ENCODE peak calls at places on chromosomes 2 and 18, in six cellular contexts. J, Z, E, K, H and R are unnamed samples. For H3K36me3, the result is how much of the 10 kb centered on the place peaks cover.

GRCh38 chr2:152415811-152416210 is 80.8 kb downstream of the FMNL2 start:
- DNase-seq in H (no peak), K (no peak), J (no peak), Z (no peak), E (no peak), R (no peak)

GRCh38 chr18:63824220-63824525 is 49.0 kb downstream of the SERPINB7 start:
- DNase-seq in Z (no peak), K (no peak), J (no peak), H (no peak), E (no peak), R (no peak)

GRCh38 chr18:45330170-45330594 is 285.1 kb upstream of the SLC14A2 start:
- DNase-seq in K (no peak), J (no peak), H (no peak), E (no peak), Z (no peak), R (no peak)

GRCh38 chr2:36172828-36173227 is 182.8 kb upstream of the CRIM1 start:
- DNase-seq in K (no peak), Z (no peak), H (no peak), J (no peak), E (no peak), R (no peak)

GRCh38 chr2:11701206-11701605 is 31.2 kb upstream of the NTSR2 start:
- DNase-seq in Z (no peak), E (no peak), J (no peak), K (no peak), H (no peak), R (no peak)

GRCh38 chr2:53417385-53417784 is 350.2 kb upstream of the CHAC2 start:
- DNase-seq in Z (no peak), E (no peak), K (no peak), J (no peak), H (no peak), R (no peak)

GRCh38 chr2:215460682-215461081 is 24.8 kb upstream of the FN1 start:
- DNase-seq in H (no peak), K (no peak), J (peak), Z (peak), E (peak), R (no peak)

GRCh38 chr2:127560201-127560928 is 24.9 kb downstream of the MYO7B start:
- DNase-seq in E (no peak), Z (no peak), J (no peak), K (no peak), H (no peak), R (no peak)

GRCh38 chr18:136433-136832 is 21.9 kb upstream of the USP14 start:
- DNase-seq in H (peak), E (no peak), Z (no peak), K (no peak), J (no peak), R (no peak)

GRCh38 chr2:38744399-38744780 is 6.8 kb downstream of the SRSF7 start:
- DNase-seq in Z (no peak), H (no peak), J (no peak), E (no peak), K (no peak), R (no peak)

GRCh38 chr2:130846686-130847375 is 10.1 kb downstream of the ARHGEF4 start:
- DNase-seq in E (no peak), H (no peak), J (peak), Z (peak), K (no peak), R (no peak)

GRCh38 chr2:240960309-240960962 is 38.0 kb upstream of the SNED1 start:
- DNase-seq in E (peak), Z (no peak), K (no peak), J (no peak), H (peak), R (peak)

GRCh38 chr18:79915161-79916127 is 36.0 kb downstream of the SLC66A2 start:
- DNase-seq in H (peak), K (no peak), E (peak), J (no peak), Z (no peak), R (no peak)

GRCh38 chr2:196991061-196991460 is 64.6 kb upstream of the PGAP1 start:
- DNase-seq in K (no peak), H (no peak), J (no peak), E (no peak), Z (no peak), R (no peak)

GRCh38 chr18:46623541-46623940 is 33.5 kb downstream of the LOXHD1 start:
- DNase-seq in Z (no peak), E (no peak), K (no peak), J (no peak), H (peak), R (peak)

GRCh38 chr2:157840568-157841156 is 35.5 kb downstream of the ACVR1 start:
- DNase-seq in H (no peak), Z (no peak), K (no peak), J (no peak), E (peak), R (peak)

GRCh38 chr2:224190871-224191270 is 151.8 kb upstream of the SERPINE2 start:
- DNase-seq in E (no peak), Z (peak), H (no peak), K (no peak), J (peak), R (peak)

GRCh38 chr2:111017034-111017640 is 103.6 kb upstream of the BCL2L11 start:
- DNase-seq in E (no peak), K (no peak), Z (no peak), J (no peak), H (no peak), R (no peak)

GRCh38 chr2:198374375-198375072 is 570.1 kb downstream of the PLCL1 start:
- DNase-seq in J (peak), H (peak), E (peak), Z (peak), K (no peak), R (peak)

GRCh38 chr2:146221826-146222225 is 1623.0 kb upstream of the ACVR2A start:
- DNase-seq in E (no peak), J (no peak), H (no peak), K (no peak), Z (no peak), R (no peak)

GRCh38 chr2:208156439-208156838 is 7.0 kb downstream of the CRYGA start:
- DNase-seq in J (no peak), E (no peak), K (no peak), Z (no peak), H (no peak), R (no peak)

GRCh38 chr18:29154196-29154757 is 977.3 kb upstream of the CDH2 start:
- DNase-seq in H (no peak), J (peak), Z (no peak), K (no peak), E (no peak), R (no peak)

GRCh38 chr2:205714789-205715411 is 32.6 kb downstream of the NRP2 start:
- DNase-seq in K (no peak), E (no peak), Z (no peak), H (no peak), J (no peak), R (no peak)

GRCh38 chr2:205712983-205713531 is 30.8 kb downstream of the NRP2 start:
- DNase-seq in E (no peak), Z (no peak), K (no peak), J (no peak), H (no peak), R (no peak)

GRCh38 chr2:205714058-205714776 is 31.9 kb downstream of the NRP2 start:
- DNase-seq in K (peak), H (no peak), E (no peak), Z (no peak), J (peak), R (peak)

GRCh38 chr2:205717999-205718398 is 35.7 kb downstream of the NRP2 start:
- DNase-seq in J (no peak), E (no peak), K (no peak), H (no peak), Z (no peak), R (peak)

GRCh38 chr2:205716126-205716525 is 33.8 kb downstream of the NRP2 start:
- DNase-seq in K (no peak), Z (no peak), H (no peak), J (no peak), E (no peak), R (no peak)
- TF ChIP-seq CTCF in K (no peak), Z (no peak), H (no peak), J (peak), E (no peak), R (peak)

GRCh38 chr18:76657911-76658475 is 163.0 kb upstream of the ZNF516 start:
- DNase-seq in E (no peak), H (no peak), J (no peak), K (no peak), Z (no peak), R (no peak)
- H3K36me3 ChIP-seq in E (under half), H (under half), J (under half), K (under half), Z (under half), R (under half)

GRCh38 chr2:1912771-1913170 is 168.5 kb upstream of the PXDN start:
- DNase-seq in J (no peak), E (no peak), Z (no peak), K (no peak), H (no peak), R (no peak)

GRCh38 chr2:1907849-1908533 is 163.7 kb upstream of the PXDN start:
- DNase-seq in Z (no peak), H (peak), E (no peak), J (no peak), K (no peak), R (no peak)

GRCh38 chr2:1911811-1912210 is 167.5 kb upstream of the PXDN start:
- DNase-seq in E (no peak), H (no peak), Z (no peak), K (no peak), J (no peak), R (no peak)

GRCh38 chr2:1910021-1910420 is 165.7 kb upstream of the PXDN start:
- DNase-seq in Z (no peak), K (no peak), E (no peak), J (no peak), H (no peak), R (no peak)

DNA sequence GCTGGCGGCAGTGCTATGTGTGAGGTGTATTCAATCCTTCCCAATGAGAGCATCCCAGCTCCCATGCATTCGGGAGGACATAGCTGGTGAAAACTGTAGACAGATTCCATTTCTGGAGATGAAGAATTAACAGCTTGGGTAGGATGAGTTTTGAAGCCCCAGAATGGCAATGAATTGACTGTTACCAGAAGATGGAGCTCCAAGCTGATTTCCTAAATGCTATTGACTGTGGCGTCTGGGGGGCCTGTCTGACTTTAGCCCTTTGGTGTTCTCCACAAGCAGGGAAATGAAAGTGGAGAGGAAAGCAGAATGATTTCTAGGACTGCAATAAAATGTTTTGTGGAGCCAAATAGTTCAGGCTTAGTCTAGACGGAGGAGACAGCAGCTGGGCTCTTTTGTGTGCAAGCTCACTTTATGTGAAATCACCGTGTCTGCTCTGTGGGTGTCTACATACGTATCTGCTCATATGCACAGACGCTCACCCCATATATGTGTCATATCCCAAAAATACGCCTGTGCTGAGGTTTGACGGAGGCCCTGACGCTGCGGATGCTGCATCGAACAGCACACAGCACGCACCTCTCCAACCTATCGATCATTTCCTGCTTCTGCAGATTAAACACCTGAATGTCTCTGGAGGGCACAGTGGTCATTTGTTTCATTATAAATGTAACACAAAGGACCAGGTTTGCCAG is 166.4 kb upstream of the PXDN start:
- DNase-seq in K (no peak), H (peak), J (peak), E (no peak), Z (no peak), R (no peak)
- TF ChIP-seq CTCF in K (no peak), H (no peak), J (peak), E (peak), Z (peak), R (no peak)

GRCh38 chr2:32611771-32612170 is 16.1 kb upstream of the TTC27 start:
- DNase-seq in J (no peak), K (no peak), E (no peak), Z (no peak), H (no peak), R (no peak)
- H3K36me3 ChIP-seq in J (under half), K (under half), E (under half), Z (under half), H (under half), R (under half)